ENCODE peak calls at places on chromosomes 11 and 22, in four cellular contexts. Z, B, T and R are unnamed samples.

GRCh38 chr22:39253427-39254070 is 8.8 kb upstream of the PDGFB start:
- DNase-seq in Z (peak), B (peak), T (no peak), R (peak)

GRCh38 chr11:93908689-93909088 is 58.3 kb upstream of the VSTM5 start:
- DNase-seq in Z (no peak), B (peak), T (no peak), R (peak)

GRCh38 chr11:64536396-64536935 is 54.6 kb upstream of the SLC22A12 start:
- DNase-seq in B (no peak), T (no peak), Z (no peak), R (no peak)

GRCh38 chr22:20530368-20531153 is 23.2 kb downstream of the MED15 start:
- DNase-seq in B (peak), Z (no peak), T (no peak), R (peak)

GRCh38 chr22:36741968-36742367 is 34.0 kb downstream of the IFT27 start:
- DNase-seq in B (no peak), T (no peak), Z (no peak), R (no peak)

GRCh38 chr11:44409071-44409470 is 99.1 kb upstream of the ALX4 start:
- DNase-seq in Z (no peak), B (no peak), T (no peak), R (no peak)

GRCh38 chr11:111361874-111362273 is 17.2 kb downstream of the POU2AF1 start:
- DNase-seq in B (no peak), Z (no peak), T (no peak), R (peak)

GRCh38 chr11:68009391-68010000 is 631 bp upstream of the ALDH3B1 start:
- DNase-seq in B (no peak), Z (peak), T (no peak), R (peak)

GRCh38 chr22:42939941-42940653 is 74.9 kb downstream of the PACSIN2 start:
- DNase-seq in T (no peak), Z (no peak), B (peak), R (peak)

GRCh38 chr11:2801711-2802388 is 83.7 kb downstream of the CDKN1C start:
- DNase-seq in Z (peak), T (no peak), B (no peak), R (no peak)

GRCh38 chr22:50544078-50544745 is 1.5 kb upstream of the KLHDC7B start:
- DNase-seq in B (no peak), T (peak), Z (peak), R (no peak)

GRCh38 chr11:100961633-100962032 is 168.0 kb downstream of the PGR start:
- DNase-seq in B (no peak), Z (no peak), T (no peak), R (peak)

GRCh38 chr11:67629386-67630229 is at the start of gene NUDT8:
- DNase-seq in T (peak), B (peak), Z (peak), R (peak)

GRCh38 chr11:126257764-126258163 is 10.9 kb downstream of the SRPRA start:
- DNase-seq in Z (no peak), B (no peak), T (no peak), R (peak)

GRCh38 chr11:77175869-77176539 is 48.0 kb downstream of the MYO7A start:
- DNase-seq in Z (no peak), B (no peak), T (no peak), R (no peak)

GRCh38 chr11:65636108-65636809 is 1.6 kb upstream of the SIPA1 start:
- DNase-seq in Z (no peak), T (no peak), B (no peak), R (no peak)